ENCODE peak calls at places on chromosomes 7 and 10, in six cellular contexts. H is H9, I is Peyer's patch, S is astrocyte of the spinal cord, B is neural crest cell, T is fibroblast of mammary gland. X is an unnamed sample.

GRCh38 chr7:38846280-38846679 is 62.7 kb downstream of the VPS41 start:
- DNase-seq in H (no peak), I (no peak), S (no peak), B (no peak), T (no peak), X (no peak)

GRCh38 chr10:12876266-12876665 is 125.2 kb downstream of the CCDC3 start:
- DNase-seq in H (no peak), I (no peak), S (no peak), B (no peak), T (no peak), X (no peak)

GRCh38 chr10:61480226-61480625 is 27.0 kb upstream of the TMEM26 start:
- DNase-seq in H (no peak), I (no peak), S (no peak), B (no peak), T (no peak), X (no peak)

GRCh38 chr7:100573691-100574361 is at the start of gene SAP25:
- DNase-seq in H (peak), I (no peak), S (no peak), B (no peak), T (no peak), X (no peak)

GRCh38 chr7:128888756-128889095 is 21.8 kb downstream of the KCP start:
- DNase-seq in H (no peak), I (peak), S (no peak), B (no peak), T (no peak), X (no peak)

GRCh38 chr7:52017802-52018679 is 701.4 kb upstream of the COBL start:
- DNase-seq in H (peak), I (peak), S (peak), B (peak), T (no peak), X (no peak)

GRCh38 chr7:98788921-98789320 is 80.9 kb downstream of the TMEM130 start:
- DNase-seq in H (no peak), I (no peak), S (peak), B (no peak), T (no peak), X (no peak)

GRCh38 chr7:133512560-133512959 is 259.7 kb downstream of the EXOC4 start:
- DNase-seq in H (no peak), I (no peak), S (peak), B (no peak), T (peak), X (no peak)

GRCh38 chr7:13871008-13871407 is 118.5 kb downstream of the ETV1 start:
- DNase-seq in H (no peak), I (no peak), S (no peak), B (no peak), T (no peak), X (no peak)

GRCh38 chr10:6755891-6756460 is 175.9 kb upstream of the PRKCQ start:
- DNase-seq in H (no peak), I (no peak), S (peak), B (no peak), T (peak), X (peak)

GRCh38 chr10:3935141-3935540 is 150.1 kb upstream of the KLF6 start:
- DNase-seq in H (no peak), I (no peak), S (peak), B (no peak), T (peak), X (no peak)

GRCh38 chr10:128932071-128932820 is 534.8 kb upstream of the MGMT start:
- DNase-seq in H (no peak), I (no peak), S (no peak), B (no peak), T (no peak), X (no peak)
- TF ChIP-seq CTCF in H (peak), I (no peak), S (no peak), B (no peak), T (no peak), X (no peak)

DNA sequence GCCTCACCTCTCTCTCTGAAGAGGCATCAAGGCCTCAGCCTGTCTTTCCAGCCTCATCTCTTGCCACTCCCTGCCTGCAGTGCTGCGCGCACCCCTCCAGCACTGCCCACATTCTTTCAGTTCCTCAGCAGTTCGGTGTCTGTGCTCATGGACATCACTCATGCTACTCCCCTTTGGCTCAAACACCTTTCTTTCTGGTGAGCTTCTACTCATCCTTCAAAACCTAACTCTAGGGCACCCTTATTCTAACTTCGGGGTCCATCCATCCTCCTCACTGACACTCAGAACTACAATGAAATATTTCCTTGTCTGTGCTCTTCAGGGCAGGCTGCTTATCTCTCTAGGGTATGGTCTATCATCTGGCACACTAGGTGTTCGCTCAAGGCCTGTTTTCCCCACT is 169.9 kb upstream of the BMPER start:
- DNase-seq in H (no peak), I (no peak), S (no peak), B (no peak), T (no peak), X (no peak)
- TF ChIP-seq CTCF in H (no peak), I (no peak), S (no peak), B (no peak), T (no peak), X (no peak)

DNA sequence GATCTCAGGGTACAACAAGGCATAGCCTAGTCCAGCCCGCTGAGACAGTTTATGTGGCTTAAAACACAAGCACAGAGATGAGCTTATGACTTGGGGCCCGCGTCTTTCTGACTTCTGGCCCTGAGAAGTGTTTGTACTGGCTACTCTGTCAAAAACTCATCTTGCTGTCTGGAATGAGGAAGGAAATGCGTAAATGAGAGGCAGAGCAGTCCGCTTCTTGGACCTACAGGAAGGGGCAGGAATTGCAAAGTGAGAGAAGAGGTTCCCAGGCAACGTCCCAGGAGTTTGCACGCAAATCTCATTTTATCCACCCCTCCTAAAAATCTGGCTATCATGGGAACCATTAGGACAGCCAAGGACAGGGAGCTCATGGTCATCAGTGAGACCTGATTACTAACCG is 5.5 kb downstream of the ANXA11 start:
- DNase-seq in H (no peak), I (no peak), S (peak), B (no peak), T (peak), X (no peak)
- TF ChIP-seq CTCF in H (no peak), I (no peak), S (no peak), B (no peak), T (peak), X (no peak)

DNA sequence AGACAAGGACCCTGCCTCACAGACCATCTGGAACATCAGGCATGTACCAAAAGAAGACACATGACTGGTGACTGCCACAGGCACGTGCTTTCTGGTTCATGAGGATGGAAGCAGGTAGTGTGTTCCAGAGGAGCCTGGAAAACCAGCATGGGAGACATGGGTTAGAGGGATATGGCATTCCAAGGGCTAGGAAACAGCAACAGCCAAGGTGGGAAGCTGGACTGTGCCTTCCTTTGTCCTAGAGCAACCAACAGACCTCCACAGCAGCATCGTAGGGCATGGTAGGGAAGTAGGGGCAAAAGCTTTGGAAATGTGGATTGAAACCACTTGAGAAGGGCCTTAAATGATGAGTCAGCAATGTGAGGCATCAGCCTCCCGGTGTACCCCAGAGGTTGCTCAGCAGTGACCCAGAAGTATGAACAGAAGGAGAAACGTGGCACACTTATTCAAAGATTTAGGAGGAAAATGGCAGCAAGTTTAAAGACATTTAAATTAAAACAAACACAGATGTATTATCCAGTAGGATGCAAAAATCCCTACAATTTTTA is 51.0 kb downstream of the PRLHR start:
- DNase-seq in H (no peak), I (no peak), S (no peak), B (no peak), T (no peak), X (no peak)
- TF ChIP-seq CTCF in H (no peak), I (peak), S (no peak), B (peak), T (no peak), X (no peak)

DNA sequence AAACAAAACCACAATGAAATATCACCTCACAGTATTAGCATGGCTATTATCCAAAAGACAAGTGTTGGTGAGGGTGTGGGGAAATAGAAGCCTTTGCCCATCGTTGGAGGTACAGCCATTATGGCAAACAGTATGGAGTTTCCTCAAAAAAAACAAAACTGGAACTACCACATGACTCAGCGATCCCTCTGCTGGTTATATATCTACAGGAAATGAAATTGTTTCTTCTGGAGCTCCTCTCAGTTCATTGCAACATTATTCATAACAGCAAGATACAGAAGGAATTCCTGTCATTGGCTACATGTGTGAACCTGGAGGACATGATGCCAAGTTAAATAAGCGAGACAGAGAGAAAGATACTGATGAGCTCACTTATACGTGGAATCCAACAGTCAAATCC is 2.4 kb upstream of the UBE3C start:
- DNase-seq in H (no peak), I (no peak), S (peak), B (no peak), T (peak), X (peak)
- TF ChIP-seq CTCF in H (peak), I (no peak), S (peak), B (peak), T (peak), X (peak)

GRCh38 chr10:101122270-101123084 is 8.6 kb upstream of the TLX1 start:
- DNase-seq in H (no peak), I (peak), S (no peak), B (no peak), T (no peak), X (no peak)

GRCh38 chr10:101123085-101123814 is 7.8 kb upstream of the TLX1 start:
- DNase-seq in H (no peak), I (no peak), S (no peak), B (no peak), T (no peak), X (no peak)

GRCh38 chr10:101121661-101122045 is 9.4 kb upstream of the TLX1 start:
- DNase-seq in H (peak), I (peak), S (no peak), B (no peak), T (no peak), X (no peak)

GRCh38 chr10:101120520-101120883 is 10.6 kb upstream of the TLX1 start:
- DNase-seq in H (no peak), I (no peak), S (no peak), B (no peak), T (no peak), X (no peak)

GRCh38 chr10:101120884-101121660 is 10.0 kb upstream of the TLX1 start:
- DNase-seq in H (peak), I (peak), S (no peak), B (no peak), T (no peak), X (no peak)
- TF ChIP-seq CTCF in H (no peak), I (no peak), S (no peak), B (no peak), T (no peak), X (no peak)

GRCh38 chr7:4916115-4916514 is 32.6 kb upstream of the RADIL start:
- DNase-seq in H (no peak), I (no peak), S (no peak), B (no peak), T (no peak), X (no peak)
- TF ChIP-seq CTCF in H (peak), I (no peak), S (no peak), B (no peak), T (no peak), X (no peak)

GRCh38 chr10:73886625-73887024 is 12.3 kb upstream of the CAMK2G start:
- DNase-seq in H (no peak), I (no peak), S (no peak), B (no peak), T (no peak), X (no peak)

GRCh38 chr10:73888514-73888913 is 14.2 kb upstream of the CAMK2G start:
- DNase-seq in H (no peak), I (no peak), S (no peak), B (no peak), T (no peak), X (no peak)

GRCh38 chr10:73884017-73884416 is 9.7 kb upstream of the CAMK2G start:
- DNase-seq in H (no peak), I (no peak), S (no peak), B (no peak), T (no peak), X (no peak)

GRCh38 chr10:73887038-73888015 is 13.0 kb upstream of the CAMK2G start:
- DNase-seq in H (no peak), I (peak), S (peak), B (no peak), T (peak), X (no peak)

GRCh38 chr10:73886085-73886529 is 11.8 kb upstream of the CAMK2G start:
- DNase-seq in H (peak), I (peak), S (peak), B (peak), T (peak), X (no peak)
- TF ChIP-seq CTCF in H (peak), I (peak), S (peak), B (peak), T (peak), X (peak)

X was measured in HFF-Myc.